ENCODE peak calls at places on chromosomes 6 and 20, in five cellular contexts. Y is H1, U is HepG2, V is GM12878, B is K562. I is an unnamed sample.

GRCh38 chr20:6698056-6698455 is 69.4 kb upstream of the BMP2 start:
- DNase-seq in Y (peak; percentile 43), U (peak; percentile 66), V (no peak), B (no peak), I (peak; percentile 21)

GRCh38 chr20:22905667-22906066 is 129.4 kb upstream of the SSTR4 start:
- DNase-seq in Y (no peak), U (no peak), V (no peak), B (no peak), I (no peak)

GRCh38 chr6:10951675-10952282 is 64.9 kb downstream of the SYCP2L start:
- DNase-seq in Y (no peak), U (peak; percentile 70), V (no peak), B (no peak), I (no peak)

GRCh38 chr6:41236276-41236675 is 8.1 kb downstream of the TREML4 start:
- DNase-seq in Y (no peak), U (no peak), V (no peak), B (no peak), I (no peak)

GRCh38 chr6:71309666-71310065 is 21.1 kb downstream of the OGFRL1 start:
- DNase-seq in Y (no peak), U (no peak), V (no peak), B (no peak), I (no peak)

GRCh38 chr6:4074478-4075235 is 4.3 kb downstream of the FAM217A start:
- DNase-seq in Y (no peak), U (no peak), V (no peak), B (no peak), I (no peak)

GRCh38 chr6:38034269-38034914 is 214.9 kb downstream of the ZFAND3 start:
- DNase-seq in Y (no peak), U (peak; percentile 18), V (no peak), B (no peak), I (no peak)

GRCh38 chr6:141248056-141248799 is 884.5 kb upstream of the GJE1 start:
- DNase-seq in Y (no peak), U (no peak), V (no peak), B (no peak), I (no peak)

GRCh38 chr20:61024390-61024789 is 227.7 kb upstream of the CDH4 start:
- DNase-seq in Y (no peak), U (no peak), V (no peak), B (no peak), I (no peak)

GRCh38 chr20:53751394-53752368 is 158.0 kb upstream of the ZNF217 start:
- DNase-seq in Y (no peak), U (no peak), V (peak; percentile 86), B (no peak), I (no peak)

GRCh38 chr6:40074292-40075050 is 140.2 kb upstream of the MOCS1 start:
- DNase-seq in Y (no peak), U (no peak), V (no peak), B (no peak), I (no peak)

GRCh38 chr6:165684333-165684732 is 21.3 kb upstream of the PDE10A start:
- DNase-seq in Y (no peak), U (no peak), V (no peak), B (no peak), I (no peak)

GRCh38 chr6:116476021-116476678 is 15.0 kb downstream of the CALHM6 start:
- DNase-seq in Y (no peak), U (peak; percentile 27), V (peak; percentile 62), B (no peak), I (no peak)

GRCh38 chr6:35737413-35738211 is 780 bp downstream of the ARMC12 start:
- DNase-seq in Y (no peak), U (peak; percentile 87), V (no peak), B (peak; percentile 73), I (no peak)

GRCh38 chr20:58993332-58994248 is 12.5 kb downstream of the NELFCD start:
- DNase-seq in Y (no peak), U (no peak), V (no peak), B (no peak), I (no peak)

GRCh38 chr20:63529180-63529860 is 7.9 kb downstream of the PTK6 start:
- DNase-seq in Y (no peak), U (no peak), V (no peak), B (no peak), I (no peak)

GRCh38 chr6:75084872-75085381 is 120.9 kb downstream of the COL12A1 start:
- DNase-seq in Y (no peak), U (peak; percentile 3), V (no peak), B (no peak), I (peak; percentile 63)

GRCh38 chr20:10427060-10427692 is 6.8 kb downstream of the MKKS start:
- DNase-seq in Y (no peak), U (peak; percentile 71), V (no peak), B (peak; percentile 14), I (peak; percentile 34)

GRCh38 chr20:34473262-34473883 is 42.8 kb upstream of the DYNLRB1 start:
- DNase-seq in Y (peak; percentile 17), U (peak; percentile 72), V (no peak), B (peak; percentile 32), I (peak; percentile 74)

GRCh38 chr6:71420693-71421328 is 132.2 kb downstream of the OGFRL1 start:
- DNase-seq in Y (peak; percentile 73), U (no peak), V (no peak), B (no peak), I (peak; percentile 95)

GRCh38 chr6:142047934-142048592 is 84.7 kb upstream of the GJE1 start:
- DNase-seq in Y (no peak), U (no peak), V (no peak), B (no peak), I (no peak)

GRCh38 chr6:47290124-47290834 is 19.4 kb downstream of the TNFRSF21 start:
- DNase-seq in Y (no peak), U (no peak), V (no peak), B (no peak), I (no peak)

GRCh38 chr20:24363031-24363430 is 106.4 kb upstream of the SYNDIG1 start:
- DNase-seq in Y (no peak), U (no peak), V (no peak), B (no peak), I (no peak)

GRCh38 chr6:45895569-45895968 is 120.1 kb downstream of the CLIC5 start:
- DNase-seq in Y (no peak), U (no peak), V (no peak), B (no peak), I (no peak)

GRCh38 chr6:109738200-109738599 is 47.1 kb downstream of the FIG4 start:
- DNase-seq in Y (no peak), U (no peak), V (no peak), B (no peak), I (no peak)

GRCh38 chr6:108157234-108157971 is 8.4 kb upstream of the NR2E1 start:
- DNase-seq in Y (no peak), U (no peak), V (no peak), B (no peak), I (peak; percentile 57)

GRCh38 chr6:137056121-137056880 is 11.5 kb upstream of the IL20RA start:
- DNase-seq in Y (no peak), U (no peak), V (no peak), B (no peak), I (no peak)

GRCh38 chr6:49457771-49458170 is 5.3 kb downstream of the MMUT start:
- DNase-seq in Y (no peak), U (no peak), V (no peak), B (no peak), I (no peak)

GRCh38 chr6:150830409-150831165 is 34.9 kb upstream of the MTHFD1L start:
- DNase-seq in Y (no peak), U (no peak), V (no peak), B (no peak), I (no peak)

GRCh38 chr20:22453244-22454080 is 130.9 kb downstream of the FOXA2 start:
- DNase-seq in Y (no peak), U (peak; percentile 70), V (no peak), B (peak; percentile 17), I (no peak)

GRCh38 chr6:140907235-140907634 is 1225.5 kb upstream of the GJE1 start:
- DNase-seq in Y (no peak), U (no peak), V (no peak), B (no peak), I (no peak)

GRCh38 chr6:49898904-49899566 is 32.7 kb upstream of the CRISP1 start:
- DNase-seq in Y (no peak), U (no peak), V (no peak), B (no peak), I (no peak)

GRCh38 chr6:30077218-30077617 is 1.6 kb upstream of the RNF39 start:
- DNase-seq in Y (no peak), U (no peak), V (no peak), B (no peak), I (no peak)

GRCh38 chr6:30076333-30076732 is 764 bp upstream of the RNF39 start:
- DNase-seq in Y (no peak), U (peak; percentile 18), V (no peak), B (no peak), I (no peak)

GRCh38 chr6:30074331-30075093 is 1.1 kb downstream of the RNF39 start:
- DNase-seq in Y (no peak), U (no peak), V (no peak), B (no peak), I (peak; percentile 69)

GRCh38 chr6:30075094-30075986 is at the start of gene RNF39:
- DNase-seq in Y (no peak), U (peak; percentile 55), V (no peak), B (peak; percentile 61), I (peak; percentile 83)

GRCh38 chr6:30075987-30076311 is 380 bp upstream of the RNF39 start:
- DNase-seq in Y (no peak), U (no peak), V (no peak), B (no peak), I (no peak)
- TF ChIP-seq ATF2 in Y (no peak), U (no peak), V (no peak), B (no peak), I (no peak)

GRCh38 chr6:73290435-73290834 is 27.4 kb upstream of the KHDC1 start:
- DNase-seq in Y (no peak), U (no peak), V (no peak), B (no peak), I (no peak)
- TF ChIP-seq ATF2 in Y (no peak), U (no peak), V (no peak), B (no peak), I (no peak)

GRCh38 chr6:106360410-106360988 is at the start of gene CRYBG1:
- DNase-seq in Y (peak; percentile 77), U (peak; percentile 27), V (no peak), B (peak; percentile 91), I (peak; percentile 93)

GRCh38 chr6:106360989-106361430 is 493 bp downstream of the CRYBG1 start:
- DNase-seq in Y (peak; percentile 7), U (no peak), V (no peak), B (no peak), I (peak; percentile 44)

GRCh38 chr6:106359989-106360409 is 518 bp upstream of the CRYBG1 start:
- DNase-seq in Y (no peak), U (no peak), V (no peak), B (no peak), I (no peak)

DNA sequence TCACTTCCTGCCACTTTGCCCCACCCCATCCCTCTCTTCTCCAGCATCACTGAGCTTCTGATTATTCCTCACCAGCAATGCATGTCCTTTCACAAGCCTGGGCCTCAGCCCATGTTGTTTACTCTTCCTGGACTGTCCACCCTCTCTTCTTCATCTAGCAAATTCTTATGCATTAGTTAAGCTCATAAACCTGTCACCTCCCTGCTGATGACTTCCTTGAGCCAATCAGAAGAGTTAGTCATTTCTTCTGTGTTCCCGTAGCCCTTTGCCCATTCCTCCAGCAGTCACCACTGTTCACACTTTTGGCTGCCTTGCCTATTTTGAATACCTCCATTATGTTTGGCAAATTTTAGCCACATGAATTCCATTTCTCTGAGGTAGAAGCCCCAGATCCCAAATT is 4.1 kb upstream of the CRYBG1 start:
- DNase-seq in Y (no peak), U (no peak), V (no peak), B (no peak), I (no peak)
- TF ChIP-seq ATF2 in Y (no peak), U (no peak), V (no peak), B (no peak), I (no peak)

GRCh38 chr6:166989427-166990034 is 9.7 kb upstream of the CEP43 start:
- DNase-seq in Y (no peak), U (peak; percentile 47), V (no peak), B (no peak), I (peak; percentile 16)
- TF ChIP-seq ATF2 in Y (no peak), U (no peak), V (no peak), B (no peak), I (no peak)